ENCODE peak calls at places on chromosomes 11 and 22, in eight cellular contexts. P is AML-193; L is stimulated activated CD4-positive, alpha-beta T cell treated with anti-CD3 and anti-CD28 coated beads, Interleukin-12 subunit alpha, Interleukin-12 subunit beta, amount 100 ng/mL, for 24 hours; R is G401; D is osteocyte; O is Calu3; A is MV-4-11; B is NCI-H1092. V is an unnamed sample.

GRCh38 chr11:19879309-19880087 is 166.9 kb downstream of the NAV2 start:
- DNase-seq in P (no peak), L (no peak), R (peak), D (no peak), O (no peak), A (no peak), B (no peak), V (no peak)

GRCh38 chr11:130295657-130296056 is 19.1 kb downstream of the ZBTB44 start:
- DNase-seq in P (no peak), L (no peak), R (no peak), D (no peak), O (no peak), A (no peak), B (no peak), V (no peak)

GRCh38 chr22:25448435-25449051 is 115.9 kb upstream of the GRK3 start:
- DNase-seq in P (no peak), L (no peak), R (peak), D (peak), O (peak), A (no peak), B (no peak), V (no peak)

GRCh38 chr11:45964911-45965389 is 42.5 kb downstream of the LARGE2 start:
- DNase-seq in P (peak), L (peak), R (peak), D (no peak), O (peak), A (peak), B (peak), V (peak)

GRCh38 chr22:47367993-47368945 is 605.8 kb downstream of the TBC1D22A start:
- DNase-seq in P (no peak), L (no peak), R (no peak), D (peak), O (no peak), A (no peak), B (no peak), V (no peak)

GRCh38 chr11:71284525-71285092 is 32.2 kb upstream of the SHANK2 start:
- DNase-seq in P (no peak), L (no peak), R (no peak), D (no peak), O (peak), A (no peak), B (peak), V (no peak)

GRCh38 chr11:27904358-27905055 is 203.4 kb downstream of the KIF18A start:
- DNase-seq in P (no peak), L (no peak), R (no peak), D (no peak), O (no peak), A (no peak), B (no peak), V (no peak)

GRCh38 chr11:95450547-95451123 is 219.6 kb upstream of the SESN3 start:
- DNase-seq in P (no peak), L (no peak), R (no peak), D (no peak), O (no peak), A (peak), B (no peak), V (no peak)

GRCh38 chr11:116384407-116384806 is 388.4 kb downstream of the BUD13 start:
- DNase-seq in P (no peak), L (no peak), R (no peak), D (no peak), O (no peak), A (no peak), B (no peak), V (no peak)

GRCh38 chr22:45200230-45200629 is 36.5 kb downstream of the NUP50 start:
- DNase-seq in P (no peak), L (no peak), R (no peak), D (no peak), O (no peak), A (no peak), B (no peak), V (no peak)

GRCh38 chr11:93784152-93784934 is at the start of gene MED17:
- DNase-seq in P (peak), L (peak), R (peak), D (peak), O (peak), A (peak), B (peak), V (peak)

GRCh38 chr11:3217751-3218482 is 696 bp downstream of the MRGPRG start:
- DNase-seq in P (no peak), L (no peak), R (no peak), D (no peak), O (no peak), A (no peak), B (no peak), V (no peak)

GRCh38 chr11:119361056-119361787 is 14.7 kb upstream of the MFRP start:
- DNase-seq in P (no peak), L (no peak), R (peak), D (no peak), O (no peak), A (peak), B (peak), V (peak)

GRCh38 chr22:31343235-31344191 is 2.6 kb downstream of the PATZ1 start:
- DNase-seq in P (peak), L (peak), R (peak), D (no peak), O (peak), A (peak), B (peak), V (peak)

GRCh38 chr22:31253949-31254348 is 38.3 kb downstream of the PIK3IP1 start:
- DNase-seq in P (no peak), L (no peak), R (no peak), D (no peak), O (peak), A (no peak), B (no peak), V (no peak)

GRCh38 chr11:65045728-65046127 is 4.7 kb downstream of the SAC3D1 start:
- DNase-seq in P (no peak), L (no peak), R (no peak), D (no peak), O (no peak), A (no peak), B (no peak), V (no peak)

GRCh38 chr11:62665630-62666258 is 632 bp downstream of the CSKMT start:
- DNase-seq in P (peak), L (peak), R (peak), D (no peak), O (peak), A (peak), B (no peak), V (peak)

GRCh38 chr11:19905280-19905853 is 192.7 kb downstream of the NAV2 start:
- DNase-seq in P (peak), L (no peak), R (peak), D (no peak), O (no peak), A (peak), B (peak), V (no peak)

GRCh38 chr11:65204646-65205601 is 23.2 kb downstream of the CAPN1 start:
- DNase-seq in P (peak), L (peak), R (peak), D (no peak), O (peak), A (peak), B (peak), V (no peak)

GRCh38 chr11:95908826-95909225 is 15.1 kb downstream of the MTMR2 start:
- DNase-seq in P (no peak), L (no peak), R (no peak), D (no peak), O (no peak), A (no peak), B (no peak), V (no peak)

GRCh38 chr11:109138200-109138599 is 283.8 kb upstream of the C11orf87 start:
- DNase-seq in P (no peak), L (no peak), R (no peak), D (no peak), O (no peak), A (no peak), B (no peak), V (no peak)